ENCODE peak calls at places on chromosomes 4 and X, in ten cellular contexts. Y, Z, G, H, B, K, P, X, C and M are unnamed samples.

GRCh38 chrX:4263005-4263404 is 549.6 kb upstream of the PRKX start:
- DNase-seq in Y (no peak), K (no peak), Z (no peak), C (peak; percentile 5), H (no peak), P (no peak), B (no peak), G (peak; percentile 1), X (no peak), M (peak; percentile 24)

GRCh38 chr4:85486425-85487101 is 11.6 kb downstream of the ARHGAP24 start:
- DNase-seq in H (no peak), B (no peak), Y (no peak), G (no peak), C (no peak), K (no peak), P (no peak), X (no peak), Z (no peak), M (no peak)

GRCh38 chr4:181796502-181796901 is 446.7 kb upstream of the TENM3 start:
- DNase-seq in P (no peak), B (no peak), C (no peak), K (no peak), G (no peak), H (no peak), Z (no peak), Y (no peak), X (no peak), M (peak; percentile 5)

GRCh38 chr4:150976478-150977118 is 38.5 kb downstream of the LRBA start:
- DNase-seq in K (no peak), G (no peak), Y (peak; percentile 8), Z (no peak), P (no peak), X (no peak), C (no peak), B (no peak), H (no peak), M (no peak)

GRCh38 chrX:140431521-140431920 is 73.3 kb downstream of the SOX3 start:
- DNase-seq in P (no peak), Z (no peak), X (no peak), H (no peak), G (no peak), K (no peak), C (no peak), B (no peak), Y (no peak), M (no peak)

GRCh38 chr4:73170518-73171198 is 87.9 kb downstream of the ANKRD17 start:
- DNase-seq in Z (no peak), P (no peak), C (no peak), G (no peak), H (no peak), K (no peak), B (no peak), X (no peak), Y (no peak), M (no peak)

GRCh38 chrX:118823263-118824172 is at the start of gene ZCCHC12:
- DNase-seq in B (no peak), Z (peak; percentile 40), C (peak; percentile 58), G (peak; percentile 45), P (no peak), Y (peak; percentile 75), H (peak; percentile 41), K (peak; percentile 2), X (peak; percentile 29), M (no peak)

GRCh38 chr4:1216869-1217294 is 32.0 kb downstream of the CTBP1 start:
- DNase-seq in C (no peak), Z (peak; percentile 68), X (peak; percentile 55), G (no peak), Y (no peak), H (no peak), K (peak; percentile 41), P (no peak), B (no peak), M (no peak)

GRCh38 chr4:125085-125820 is 952 bp downstream of the ZNF718 start:
- DNase-seq in G (no peak), H (no peak), B (no peak), C (peak; percentile 12), Z (peak; percentile 60), Y (peak; percentile 17), P (peak; percentile 3), K (no peak), X (peak; percentile 47), M (no peak)

GRCh38 chrX:130100180-130100579 is 10.1 kb downstream of the ELF4 start:
- DNase-seq in X (no peak), P (peak; percentile 87), C (no peak), K (no peak), B (no peak), Z (no peak), H (no peak), G (no peak), Y (no peak), M (no peak)

GRCh38 chr4:26235500-26235899 is 85.3 kb upstream of the RBPJ start:
- DNase-seq in P (peak; percentile 61), Z (no peak), K (no peak), G (no peak), H (no peak), Y (no peak), X (no peak), C (no peak), B (no peak), M (no peak)

GRCh38 chr4:78758105-78758504 is 18.0 kb upstream of the BMP2K start:
- DNase-seq in K (no peak), Z (no peak), X (no peak), G (no peak), Y (no peak), H (no peak), P (no peak), B (no peak), C (no peak), M (no peak)

GRCh38 chr4:65623509-65623908 is 46.8 kb downstream of the EPHA5 start:
- DNase-seq in C (no peak), B (no peak), G (peak; percentile 58), X (peak; percentile 85), Y (no peak), Z (no peak), P (peak; percentile 16), H (no peak), K (no peak), M (no peak)

GRCh38 chr4:617644-618330 is 7.6 kb upstream of the PDE6B start:
- DNase-seq in C (no peak), Y (no peak), G (no peak), Z (no peak), B (no peak), P (no peak), H (no peak), K (no peak), X (no peak), M (peak; percentile 41)

GRCh38 chr4:42390622-42391355 is 6.5 kb upstream of the SHISA3 start:
- DNase-seq in Z (no peak), H (no peak), B (no peak), K (no peak), P (no peak), X (no peak), G (no peak), C (no peak), Y (no peak), M (no peak)

GRCh38 chr4:73045894-73046293 is 23.6 kb downstream of the COX18 start:
- DNase-seq in B (no peak), H (no peak), G (no peak), P (no peak), K (no peak), Y (no peak), X (no peak), Z (no peak), C (no peak), M (no peak)

GRCh38 chr4:24364249-24364648 is 220.1 kb downstream of the DHX15 start:
- DNase-seq in Y (no peak), C (no peak), B (no peak), P (no peak), G (no peak), H (no peak), K (no peak), Z (no peak), X (no peak), M (no peak)

GRCh38 chr4:140568507-140569306 is at the start of gene UCP1:
- DNase-seq in P (no peak), B (no peak), G (peak; percentile 4), H (no peak), X (no peak), C (peak; percentile 1), K (no peak), Z (no peak), Y (peak; percentile 54), M (no peak)

GRCh38 chr4:164396439-164396838 is 357.5 kb upstream of the SMIM31 start:
- DNase-seq in X (no peak), K (no peak), C (no peak), B (no peak), H (no peak), Z (no peak), Y (no peak), G (peak; percentile 27), P (no peak), M (no peak)

GRCh38 chr4:23720556-23720955 is 169.3 kb downstream of the PPARGC1A start:
- DNase-seq in X (no peak), B (no peak), C (no peak), H (no peak), P (no peak), Y (no peak), G (no peak), K (no peak), Z (no peak), M (no peak)

GRCh38 chrX:130413415-130413814 is 11.6 kb downstream of the RBMX2 start:
- DNase-seq in H (no peak), X (peak; percentile 14), C (no peak), K (no peak), B (no peak), Z (no peak), P (peak; percentile 9), G (no peak), Y (no peak), M (no peak)

GRCh38 chr4:80221161-80221560 is 23.9 kb downstream of the PRDM8 start:
- DNase-seq in H (no peak), P (no peak), Z (no peak), K (no peak), G (peak; percentile 47), B (no peak), Y (no peak), X (peak; percentile 55), C (no peak), M (no peak)

GRCh38 chrX:34300871-34301270 is 168.8 kb upstream of the FAM47A start:
- DNase-seq in G (peak; percentile 11), X (peak; percentile 53), K (no peak), Y (peak; percentile 2), B (no peak), C (peak; percentile 34), Z (peak; percentile 4), P (no peak), H (peak; percentile 5), M (peak; percentile 18)

GRCh38 chrX:68847172-68847571 is 18.4 kb downstream of the EFNB1 start:
- DNase-seq in B (no peak), P (no peak), Y (no peak), Z (no peak), G (no peak), H (no peak), C (no peak), X (no peak), K (no peak), M (no peak)

GRCh38 chr4:39303871-39304270 is 62.3 kb downstream of the RFC1 start:
- DNase-seq in X (no peak), H (no peak), C (no peak), G (no peak), K (no peak), Z (no peak), P (no peak), Y (no peak), B (no peak), M (no peak)

GRCh38 chr4:38663801-38664703 is at the start of gene KLF3:
- DNase-seq in Y (peak; percentile 82), K (peak; percentile 90), H (no peak), P (peak; percentile 31), G (peak; percentile 85), B (peak; percentile 37), Z (peak; percentile 85), C (peak; percentile 73), X (peak; percentile 92), M (peak; percentile 92)

GRCh38 chrX:9475984-9476383 is 11.1 kb downstream of the TBL1X start:
- DNase-seq in Y (no peak), Z (no peak), C (no peak), G (no peak), B (no peak), P (no peak), K (no peak), X (no peak), H (no peak), M (no peak)

GRCh38 chr4:113043591-113043990 is 5.9 kb upstream of the ANK2 start:
- DNase-seq in B (no peak), Y (no peak), G (no peak), P (no peak), K (no peak), X (no peak), H (no peak), Z (no peak), C (no peak), M (no peak)